ENCODE peak calls at places on chromosomes 12 and 14, in six cellular contexts. J is neural crest cell, V is cardiac muscle cell, Q is neural progenitor cell, N is HCT116, Z is heart left ventricle. P is an unnamed sample.

GRCh38 chr14:62216121-62216520 is 453.9 kb downstream of the SNAPC1 start:
- DNase-seq in J (peak), V (no peak), Q (no peak), N (no peak), Z (no peak), P (no peak)

GRCh38 chr14:100405752-100406455 is 82.8 kb downstream of the SLC25A47 start:
- DNase-seq in J (no peak), V (no peak), Q (no peak), N (no peak), Z (no peak), P (no peak)

GRCh38 chr12:115064296-115064695 is 380.3 kb upstream of the TBX3 start:
- DNase-seq in J (no peak), V (no peak), Q (no peak), N (no peak), Z (no peak), P (no peak)

GRCh38 chr14:80942158-80942738 is 710 bp upstream of the CEP128 start:
- DNase-seq in J (no peak), V (no peak), Q (no peak), N (no peak), Z (no peak), P (no peak)

GRCh38 chr14:74049886-74050495 is 30.8 kb downstream of the BBOF1 start:
- DNase-seq in J (no peak), V (no peak), Q (no peak), N (no peak), Z (no peak), P (no peak)

GRCh38 chr12:111842556-111843396 is 748 bp downstream of the MAPKAPK5 start:
- DNase-seq in J (no peak), V (peak), Q (peak), N (no peak), Z (no peak), P (no peak)

GRCh38 chr12:106527356-106527755 is 55.4 kb upstream of the RFX4 start:
- DNase-seq in J (no peak), V (no peak), Q (no peak), N (no peak), Z (no peak), P (no peak)

GRCh38 chr14:61337893-61338292 is 16.5 kb downstream of the PRKCH start:
- DNase-seq in J (no peak), V (no peak), Q (no peak), N (no peak), Z (no peak), P (no peak)

GRCh38 chr12:119505001-119505400 is 88.6 kb upstream of the TMEM233 start:
- DNase-seq in J (no peak), V (no peak), Q (no peak), N (peak), Z (no peak), P (no peak)

GRCh38 chr12:15334225-15334624 is 11.9 kb downstream of the PTPRO start:
- DNase-seq in J (no peak), V (no peak), Q (no peak), N (no peak), Z (no peak), P (no peak)

GRCh38 chr12:11834104-11834812 is 184.8 kb downstream of the ETV6 start:
- DNase-seq in J (no peak), V (no peak), Q (no peak), N (no peak), Z (no peak), P (no peak)

GRCh38 chr14:22319526-22320352 is 269.3 kb downstream of the DAD1 start:
- DNase-seq in J (peak), V (peak), Q (peak), N (peak), Z (peak), P (no peak)

GRCh38 chr14:100873083-100873482 is 30.4 kb downstream of the RTL1 start:
- DNase-seq in J (no peak), V (no peak), Q (no peak), N (no peak), Z (peak), P (no peak)

GRCh38 chr12:14213542-14213941 is 151.9 kb upstream of the ATF7IP start:
- DNase-seq in J (no peak), V (no peak), Q (peak), N (peak), Z (no peak), P (no peak)

GRCh38 chr14:68820999-68821683 is 28.3 kb upstream of the ZFP36L1 start:
- DNase-seq in J (no peak), V (no peak), Q (no peak), N (no peak), Z (no peak), P (no peak)

GRCh38 chr12:1138691-1139090 is 147.7 kb downstream of the ERC1 start:
- DNase-seq in J (no peak), V (no peak), Q (no peak), N (no peak), Z (no peak), P (no peak)

GRCh38 chr12:66188584-66189475 is at the start of gene IRAK3:
- DNase-seq in J (peak), V (peak), Q (peak), N (no peak), Z (peak), P (no peak)

GRCh38 chr12:99658950-99659349 is 11.4 kb downstream of the GARIN6 start:
- DNase-seq in J (no peak), V (no peak), Q (no peak), N (peak), Z (no peak), P (no peak)

GRCh38 chr14:74841230-74842207 is 34.4 kb downstream of the PROX2 start:
- DNase-seq in J (no peak), V (no peak), Q (no peak), N (no peak), Z (no peak), P (no peak)

GRCh38 chr12:119176267-119177055 is 2.3 kb upstream of the HSPB8 start:
- DNase-seq in J (no peak), V (peak), Q (peak), N (peak), Z (peak), P (no peak)

GRCh38 chr12:4526923-4527546 is 11.7 kb upstream of the RAD51AP1 start:
- DNase-seq in J (no peak), V (peak), Q (no peak), N (no peak), Z (no peak), P (no peak)

GRCh38 chr14:34824826-34825225 is 50.3 kb downstream of the BAZ1A start:
- DNase-seq in J (no peak), V (no peak), Q (no peak), N (no peak), Z (no peak), P (no peak)

GRCh38 chr14:59997496-59997895 is 77.6 kb downstream of the LRRC9 start:
- DNase-seq in J (no peak), V (no peak), Q (no peak), N (no peak), Z (no peak), P (peak)

GRCh38 chr12:14920475-14921126 is 17.7 kb downstream of the ERP27 start:
- DNase-seq in J (no peak), V (no peak), Q (no peak), N (no peak), Z (no peak), P (no peak)

GRCh38 chr12:67910360-67911292 is 78.6 kb upstream of the IFNG-AS1 start:
- DNase-seq in J (no peak), V (no peak), Q (no peak), N (no peak), Z (peak), P (no peak)

GRCh38 chr12:3418609-3419469 is 72.2 kb upstream of the PRMT8 start:
- DNase-seq in J (no peak), V (no peak), Q (no peak), N (no peak), Z (no peak), P (peak)

DNA sequence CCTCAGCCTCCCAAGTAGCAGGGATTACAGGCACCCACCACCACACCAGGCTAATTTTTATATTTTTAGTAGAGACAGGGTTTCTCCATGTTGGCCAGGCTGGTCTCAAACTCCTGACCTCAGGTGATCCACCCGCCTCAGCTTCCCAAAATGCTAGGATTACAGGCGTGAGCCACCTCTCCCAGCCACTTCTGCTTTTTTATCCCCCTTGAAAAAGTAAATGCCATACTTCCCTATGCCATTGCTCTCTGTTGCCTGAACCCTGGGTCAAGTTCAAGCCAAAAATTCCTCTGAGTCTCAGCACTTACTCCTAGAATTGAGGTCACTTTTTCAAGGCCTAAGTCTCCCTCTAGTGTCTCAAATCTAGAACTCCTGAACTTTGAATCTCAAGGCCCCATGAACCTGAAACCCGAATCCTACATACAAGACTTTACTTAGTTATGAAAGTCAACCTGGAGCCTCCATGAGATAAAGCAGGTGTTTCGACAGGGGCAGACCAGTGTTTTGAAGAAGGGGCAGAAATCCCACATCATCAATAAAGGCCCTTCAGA is 1.4 kb upstream of the APOBEC1 start:
- DNase-seq in J (no peak), V (peak), Q (no peak), N (peak), Z (no peak), P (no peak)
- TF ChIP-seq CTCF in J (peak), V (peak), Q (peak), N (peak), Z (no peak), P (peak)

GRCh38 chr12:41274643-41275042 is 86.5 kb downstream of the PDZRN4 start:
- DNase-seq in J (no peak), V (no peak), Q (no peak), N (no peak), Z (no peak), P (no peak)

GRCh38 chr12:41277019-41277770 is 89.1 kb downstream of the PDZRN4 start:
- DNase-seq in J (peak), V (peak), Q (peak), N (peak), Z (no peak), P (peak)
- TF ChIP-seq CTCF in J (peak), V (peak), Q (peak), N (peak), Z (peak), P (peak)

DNA sequence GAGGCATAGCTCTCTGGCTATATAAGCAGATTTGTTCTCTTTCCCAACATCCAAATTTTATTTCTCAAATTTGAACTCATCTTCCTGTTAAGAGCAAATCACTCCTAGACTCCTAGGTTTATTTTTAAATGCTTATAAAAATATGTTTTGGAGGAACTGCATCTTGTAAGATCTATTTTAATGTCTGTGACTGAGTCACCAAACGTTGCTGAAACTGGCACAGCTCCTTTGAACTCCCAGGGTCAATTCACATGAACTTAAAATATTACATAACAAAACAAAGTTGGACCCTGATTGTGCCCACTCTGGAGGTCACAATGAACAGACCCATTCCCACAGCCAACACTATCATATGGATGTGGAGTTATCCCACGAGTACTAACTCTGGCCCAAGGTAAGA is 23.9 kb downstream of the ANAPC7 start:
- DNase-seq in J (no peak), V (no peak), Q (no peak), N (no peak), Z (no peak), P (no peak)
- TF ChIP-seq CTCF in J (no peak), V (no peak), Q (no peak), N (no peak), Z (no peak), P (no peak)

DNA sequence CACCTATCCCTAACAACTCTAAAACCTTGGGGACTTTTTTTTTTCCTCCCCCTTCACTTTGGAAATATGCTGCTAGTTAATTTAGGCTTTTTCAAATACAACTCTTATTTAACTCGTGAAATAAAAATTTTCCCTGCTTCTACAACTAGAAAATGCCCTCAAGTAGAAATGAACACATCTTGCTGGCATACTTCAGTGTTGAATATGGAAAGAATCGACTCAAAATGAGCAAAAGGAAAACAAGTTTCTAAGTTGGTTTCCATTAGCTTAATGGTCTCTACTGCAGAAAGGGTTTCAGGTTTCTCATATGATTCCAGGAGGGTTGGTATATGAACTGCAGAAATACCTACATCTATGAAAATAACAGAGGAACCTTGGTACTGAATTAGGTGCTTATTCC is 118.3 kb upstream of the TMTC1 start:
- DNase-seq in J (no peak), V (no peak), Q (no peak), N (no peak), Z (no peak), P (no peak)
- TF ChIP-seq CTCF in J (no peak), V (no peak), Q (no peak), N (no peak), Z (no peak), P (no peak)

GRCh38 chr14:45558183-45558582 is 305.2 kb upstream of the MIS18BP1 start:
- DNase-seq in J (no peak), V (no peak), Q (no peak), N (no peak), Z (no peak), P (no peak)

DNA sequence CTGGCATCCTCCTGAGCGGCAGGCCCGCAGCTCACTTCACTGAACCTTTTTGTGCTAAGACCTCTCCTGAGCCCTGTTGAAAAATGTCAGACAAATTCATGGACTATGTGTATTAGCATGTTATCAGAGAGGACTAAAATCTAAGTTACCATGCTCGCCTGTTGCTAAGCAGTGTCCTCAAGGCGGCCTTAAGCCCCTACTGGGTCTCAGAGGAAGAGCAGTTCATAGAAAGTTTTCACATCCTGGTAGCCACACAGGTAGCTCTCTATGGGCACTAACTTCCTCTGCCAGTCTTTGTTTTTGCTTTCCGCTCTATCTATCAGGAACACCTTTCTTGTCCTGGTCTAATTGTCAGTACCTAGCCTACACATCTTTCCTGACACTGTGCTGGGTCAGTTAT is 306.6 kb upstream of the MIS18BP1 start:
- DNase-seq in J (no peak), V (no peak), Q (no peak), N (no peak), Z (no peak), P (no peak)
- TF ChIP-seq CTCF in J (no peak), V (no peak), Q (no peak), N (no peak), Z (no peak), P (no peak)

GRCh38 chr12:108360057-108360456 is 20.9 kb upstream of the CMKLR1 start:
- DNase-seq in J (no peak), V (no peak), Q (no peak), N (no peak), Z (no peak), P (no peak)
- TF ChIP-seq CTCF in J (no peak), V (no peak), Q (no peak), N (no peak), Z (no peak), P (no peak)

P was measured in LNCaP clone FGC.